ENCODE peak calls at places on chromosome 10, in ten cellular contexts. M, L, D, R, Y, K, G, F, U and B are unnamed samples.

GRCh38 chr10:114320249-114321116 is 81.4 kb downstream of the VWA2 start:
- DNase-seq in L (peak; percentile 27), G (no peak), M (no peak), U (no peak), F (no peak), R (no peak), Y (peak; percentile 69), K (peak; percentile 56), D (no peak), B (peak; percentile 70)

GRCh38 chr10:10591682-10592412 is 425.8 kb upstream of the CELF2 start:
- DNase-seq in M (no peak), F (no peak), K (no peak), G (no peak), Y (no peak), D (no peak), R (no peak), U (no peak), L (no peak), B (no peak)

GRCh38 chr10:124225468-124226270 is 132.3 kb upstream of the CHST15 start:
- DNase-seq in F (no peak), K (no peak), R (no peak), D (no peak), L (peak; percentile 24), Y (no peak), M (no peak), G (no peak), U (no peak), B (no peak)

GRCh38 chr10:70552585-70552984 is 50.0 kb downstream of the PRF1 start:
- DNase-seq in R (peak; percentile 31), Y (no peak), K (no peak), M (no peak), D (no peak), F (no peak), G (no peak), L (no peak), U (no peak), B (no peak)

GRCh38 chr10:63611078-63611477 is 89.9 kb downstream of the REEP3 start:
- DNase-seq in D (no peak), G (no peak), F (no peak), R (peak; percentile 52), K (no peak), Y (no peak), U (no peak), L (no peak), M (no peak), B (no peak)

GRCh38 chr10:107163086-107163880 is 1.2 kb downstream of the SORCS1 start:
- DNase-seq in L (no peak), F (no peak), D (no peak), M (no peak), R (no peak), Y (no peak), K (no peak), U (no peak), G (no peak), B (no peak)

GRCh38 chr10:85008493-85009181 is 680.2 kb downstream of the CCSER2 start:
- DNase-seq in M (no peak), R (no peak), K (no peak), D (no peak), G (no peak), L (no peak), Y (no peak), U (no peak), F (no peak), B (no peak)

GRCh38 chr10:79346388-79347225 is 662 bp upstream of the PPIF start:
- DNase-seq in F (no peak), U (no peak), M (no peak), R (no peak), L (no peak), K (no peak), D (no peak), G (no peak), Y (no peak), B (no peak)

GRCh38 chr10:122240401-122240800 is 30.7 kb upstream of the BTBD16 start:
- DNase-seq in G (no peak), F (no peak), R (no peak), K (no peak), U (no peak), Y (no peak), M (no peak), D (no peak), L (no peak), B (no peak)

GRCh38 chr10:55283041-55283440 is 482.0 kb upstream of the PCDH15 start:
- DNase-seq in Y (no peak), L (no peak), F (no peak), U (no peak), R (no peak), K (no peak), G (no peak), D (no peak), M (no peak), B (no peak)

GRCh38 chr10:47452495-47453434 is 31.1 kb downstream of the ANXA8 start:
- DNase-seq in F (no peak), M (no peak), R (no peak), G (no peak), D (no peak), L (no peak), U (no peak), K (no peak), Y (no peak), B (no peak)

GRCh38 chr10:51700228-51700835 is 937 bp upstream of the CSTF2T start:
- DNase-seq in M (no peak), D (no peak), F (peak; percentile 17), Y (no peak), U (peak; percentile 14), G (no peak), K (peak; percentile 23), L (peak; percentile 40), R (no peak), B (peak; percentile 64)

GRCh38 chr10:126917975-126918908 is 13.0 kb downstream of the DOCK1 start:
- DNase-seq in L (no peak), G (peak; percentile 62), U (no peak), Y (no peak), R (no peak), D (no peak), F (no peak), K (no peak), M (no peak), B (no peak)

GRCh38 chr10:61608255-61609040 is 54.3 kb upstream of the CABCOCO1 start:
- DNase-seq in Y (no peak), D (no peak), R (no peak), K (no peak), F (no peak), G (no peak), L (no peak), M (no peak), U (no peak), B (no peak)

GRCh38 chr10:89115876-89116627 is 91.1 kb downstream of the CH25H start:
- DNase-seq in K (no peak), G (no peak), Y (peak; percentile 15), R (peak; percentile 58), M (no peak), F (no peak), L (no peak), U (no peak), D (no peak), B (peak; percentile 63)

DNA sequence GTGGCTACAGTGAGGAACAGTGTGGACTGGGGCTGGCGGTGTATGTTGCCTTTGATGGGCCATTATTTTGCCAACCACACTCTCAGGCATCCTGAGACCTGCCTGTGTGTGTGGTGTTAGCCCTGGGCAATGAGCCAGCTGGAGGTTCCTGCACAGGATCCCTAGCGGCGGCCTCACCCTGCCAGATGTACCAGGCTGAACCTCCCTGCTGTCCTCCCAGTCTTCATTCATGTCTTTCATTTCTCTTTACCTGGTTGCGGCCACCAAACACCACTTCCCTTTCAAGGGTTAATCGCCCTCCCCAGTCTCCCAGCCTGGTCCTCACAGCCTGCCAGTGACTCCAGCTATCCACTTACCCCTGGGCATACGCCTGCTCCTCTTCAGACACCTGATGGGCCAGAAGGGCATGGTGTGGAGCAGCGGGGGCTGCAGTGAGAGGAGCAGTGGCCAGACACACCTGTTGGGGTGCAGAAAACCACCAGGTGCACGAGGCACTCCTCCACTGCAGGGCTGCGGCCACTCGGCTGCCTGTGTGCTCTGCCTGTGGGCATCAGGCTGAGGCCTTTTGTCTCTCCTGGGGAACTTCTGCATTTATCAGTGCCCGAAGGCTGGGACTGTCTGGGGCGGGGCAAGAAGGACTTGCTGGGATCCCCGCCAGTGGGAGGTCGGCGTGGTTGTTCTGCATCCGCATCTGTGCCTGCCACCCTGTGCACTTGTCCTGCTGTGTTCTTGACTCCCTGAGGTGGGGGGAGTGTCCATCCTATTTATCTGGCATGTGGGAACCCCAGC is 111.6 kb downstream of the ARHGAP22 start:
- DNase-seq in M (no peak), F (no peak), L (peak; percentile 21), Y (no peak), R (no peak), K (no peak), G (no peak), D (no peak), U (no peak), B (peak; percentile 34)
- TF ChIP-seq POLR2A in M (no peak), F (no peak), L (no peak), Y (no peak), R (no peak), K (no peak), G (no peak), D (no peak), U (no peak), B (no peak)

GRCh38 chr10:12699258-12699700 is 302.2 kb downstream of the CCDC3 start:
- DNase-seq in R (no peak), Y (no peak), K (no peak), F (peak; percentile 25), L (no peak), M (no peak), U (no peak), G (no peak), D (no peak), B (peak; percentile 47)
- H3K27ac ChIP-seq in R (no peak overlapping the region), Y (peak overlapping the region; percentile 50), K (peak overlapping the region; percentile 48), F (peak overlapping the region; percentile 68), L (peak overlapping the region; percentile 70), M (peak overlapping the region; percentile 78), U (no peak overlapping the region), G (peak overlapping the region; percentile 47), D (no peak overlapping the region), B (no peak overlapping the region)

DNA sequence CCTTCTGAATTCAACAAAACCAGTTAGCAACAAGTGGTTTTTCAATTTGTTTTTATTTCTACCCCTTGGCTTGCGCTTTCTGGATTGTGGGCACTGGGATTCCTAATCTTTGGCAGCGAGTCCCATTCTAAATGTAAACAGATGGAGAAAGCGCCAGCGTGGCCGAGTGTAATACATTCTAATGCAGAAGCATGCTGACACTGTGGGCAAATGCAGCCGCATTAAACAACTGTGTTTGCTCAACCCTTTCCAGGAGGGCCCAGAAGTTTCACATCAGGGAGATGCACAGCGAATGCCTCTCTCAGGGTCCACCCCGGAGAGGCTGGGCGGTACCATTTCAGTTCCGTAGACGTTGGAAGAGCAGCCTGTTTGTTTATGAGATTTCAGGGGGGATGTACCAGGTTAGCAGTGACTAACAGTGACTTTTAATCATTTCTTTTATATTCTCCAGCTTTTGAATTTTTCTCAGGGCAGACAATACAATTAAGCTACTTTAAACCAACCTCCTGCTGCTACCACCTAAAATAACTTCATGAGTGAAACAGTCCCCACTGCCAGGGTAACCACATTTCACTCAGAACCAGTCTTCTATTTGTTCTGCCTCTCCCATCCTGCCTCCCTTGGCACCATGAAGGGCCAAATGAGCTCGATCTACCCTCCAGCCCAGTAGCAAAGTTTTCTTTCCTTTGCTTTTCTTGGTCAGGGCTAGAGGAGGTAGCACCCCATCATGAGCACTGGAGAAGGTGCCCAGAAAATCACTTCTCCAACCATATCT is 164.2 kb upstream of the ITGB1 start:
- DNase-seq in R (peak; percentile 94), L (peak; percentile 56), D (no peak), U (no peak), K (no peak), G (no peak), Y (no peak), M (no peak), F (no peak), B (peak; percentile 50)
- H3K4me3 ChIP-seq in R (no peak overlapping the region), L (peak overlapping the region; percentile 13), D (no peak overlapping the region), U (no peak overlapping the region), K (no peak overlapping the region), G (no peak overlapping the region), Y (no peak overlapping the region), M (no peak overlapping the region), F (no peak overlapping the region), B (no peak overlapping the region)

GRCh38 chr10:1011696-1012095 is 14.0 kb downstream of the IDI2 start:
- DNase-seq in D (no peak), F (no peak), Y (no peak), G (no peak), K (no peak), U (no peak), R (no peak), M (no peak), L (no peak), B (no peak)
- TF ChIP-seq POLR2A in D (no peak), F (no peak), Y (no peak), G (no peak), K (no peak), U (no peak), R (no peak), M (no peak), L (no peak), B (no peak)